ENCODE peak calls at places on chromosome 16, in four cellular contexts. U is keratinocyte, D is endothelial cell of umbilical vein, E is IMR-90. W is an unnamed sample. For H3K9me1, the result is how much of the 10 kb centered on the place peaks cover.

GRCh38 chr16:10619271-10619849 is 39.0 kb upstream of the EMP2 start:
- DNase-seq in U (no peak), D (no peak), E (no peak), W (peak)

GRCh38 chr16:11685844-11686618 is 17.8 kb downstream of the SNN start:
- DNase-seq in E (peak), U (no peak), D (no peak), W (no peak)

GRCh38 chr16:55155815-55156214 is 168.2 kb upstream of the IRX6 start:
- DNase-seq in D (no peak), U (no peak), E (no peak), W (peak)

GRCh38 chr16:72508196-72508595 is 336.2 kb upstream of the PMFBP1 start:
- DNase-seq in E (peak), D (no peak), U (no peak), W (no peak)

GRCh38 chr16:85173981-85174751 is 61.9 kb upstream of the CIBAR2 start:
- DNase-seq in U (no peak), E (peak), D (peak), W (no peak)

GRCh38 chr16:52114414-52114813 is 432.5 kb downstream of the TOX3 start:
- DNase-seq in U (no peak), E (no peak), D (no peak), W (no peak)

GRCh38 chr16:30777591-30778297 is 9.3 kb downstream of the ZNF629 start:
- DNase-seq in E (no peak), D (no peak), U (no peak), W (no peak)

GRCh38 chr16:29680180-29680598 is 1.2 kb downstream of the QPRT start:
- DNase-seq in E (no peak), D (no peak), U (no peak), W (no peak)

GRCh38 chr16:67673712-67674580 is 7.3 kb downstream of the C16orf86 start:
- DNase-seq in U (no peak), E (no peak), D (peak), W (no peak)

GRCh38 chr16:67783353-67783725 is 23.0 kb downstream of the RANBP10 start:
- DNase-seq in U (no peak), D (no peak), E (no peak), W (no peak)

GRCh38 chr16:70638814-70639792 is 7.3 kb upstream of the IL34 start:
- DNase-seq in U (no peak), E (peak), D (no peak), W (no peak)

GRCh38 chr16:46748775-46749705 is 896 bp upstream of the MYLK3 start:
- DNase-seq in D (no peak), E (no peak), U (no peak), W (peak)

GRCh38 chr16:86377251-86378022 is 132.9 kb upstream of the FOXF1 start:
- DNase-seq in E (no peak), U (no peak), D (no peak), W (no peak)

GRCh38 chr16:72493681-72494415 is 321.9 kb upstream of the PMFBP1 start:
- DNase-seq in D (no peak), E (peak), U (no peak), W (no peak)

GRCh38 chr16:68936729-68937631 is 93.6 kb downstream of the TANGO6 start:
- DNase-seq in D (peak), U (peak), E (peak), W (no peak)

GRCh38 chr16:46859719-46860152 is 24.4 kb upstream of the GPT2 start:
- DNase-seq in D (peak), E (peak), U (peak), W (no peak)

GRCh38 chr16:73546351-73546845 is 498.5 kb upstream of the ZFHX3 start:
- DNase-seq in U (no peak), E (no peak), D (no peak), W (no peak)

DNA sequence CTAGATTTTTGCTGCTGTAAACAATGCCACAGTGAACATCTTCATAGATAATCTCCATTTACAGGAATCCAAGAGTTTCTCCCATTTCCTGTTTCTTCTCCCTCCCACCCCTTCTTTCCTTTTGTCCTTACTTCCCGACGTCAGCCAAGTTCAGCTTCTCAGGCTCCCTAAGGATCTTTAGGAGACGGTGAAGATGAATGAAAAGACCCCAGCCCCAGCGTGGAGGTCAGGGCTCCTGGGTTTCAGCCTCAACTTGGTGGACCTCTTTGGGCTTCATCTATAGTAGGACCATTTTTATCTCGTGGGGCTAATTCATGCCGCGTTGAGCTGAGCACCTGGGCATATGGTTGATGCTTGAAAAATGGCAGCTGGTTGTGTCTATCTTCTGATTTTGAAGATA is 32.1 kb downstream of the CMIP start:
- DNase-seq in U (no peak), D (no peak), E (no peak), W (no peak)
- H3K9me1 ChIP-seq in U (under half), D (under half), E (under half), W (under half)

GRCh38 chr16:9351841-9352434 is 260.5 kb downstream of the HAPSTR1 start:
- DNase-seq in U (no peak), E (no peak), D (no peak), W (no peak)

GRCh38 chr16:9345046-9345445 is 253.6 kb downstream of the HAPSTR1 start:
- DNase-seq in U (no peak), E (no peak), D (no peak), W (no peak)

GRCh38 chr16:9345889-9346288 is 254.4 kb downstream of the HAPSTR1 start:
- DNase-seq in E (no peak), D (no peak), U (no peak), W (no peak)

GRCh38 chr16:9351440-9351839 is 260.0 kb downstream of the HAPSTR1 start:
- DNase-seq in U (no peak), D (no peak), E (no peak), W (no peak)

GRCh38 chr16:9348912-9349311 is 257.5 kb downstream of the HAPSTR1 start:
- DNase-seq in U (no peak), E (no peak), D (no peak), W (no peak)
- H3K9me1 ChIP-seq in U (under half), E (under half), D (under half), W (under half)

GRCh38 chr16:57166951-57167350 is 18.9 kb downstream of the PSME3IP1 start:
- DNase-seq in E (peak), D (no peak), U (no peak), W (no peak)

GRCh38 chr16:57165923-57166322 is 19.9 kb downstream of the PSME3IP1 start:
- DNase-seq in E (peak), U (no peak), D (no peak), W (no peak)

GRCh38 chr16:57167537-57167936 is 18.3 kb downstream of the PSME3IP1 start:
- DNase-seq in E (no peak), D (no peak), U (no peak), W (no peak)

GRCh38 chr16:57169327-57169726 is 16.5 kb downstream of the PSME3IP1 start:
- DNase-seq in U (no peak), E (peak), D (no peak), W (no peak)

DNA sequence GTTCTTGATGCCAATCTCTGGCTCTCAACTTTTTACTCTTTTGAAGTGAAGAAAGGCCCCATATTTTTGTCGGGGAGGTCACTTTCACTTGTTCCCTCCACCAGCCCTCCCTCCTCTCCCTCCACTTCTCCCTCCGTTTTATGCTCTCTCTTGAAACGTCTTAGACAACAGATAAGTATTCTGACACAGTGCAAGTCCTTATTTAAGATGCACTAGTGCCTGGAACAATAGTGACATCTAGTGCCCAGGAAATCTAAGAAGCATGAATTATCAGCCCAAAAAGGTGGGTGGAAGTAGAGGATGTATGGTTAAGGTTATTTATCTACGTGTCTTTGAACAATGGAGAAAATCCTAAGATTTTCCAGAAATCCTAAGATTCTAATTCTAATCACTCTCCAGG is 17.9 kb downstream of the PSME3IP1 start:
- DNase-seq in U (no peak), E (peak), D (peak), W (no peak)
- H3K9me1 ChIP-seq in U (under half), E (under half), D (under half), W (under half)

GRCh38 chr16:77277141-77277540 is 77.9 kb downstream of the SYCE1L start:
- DNase-seq in D (no peak), E (no peak), U (no peak), W (no peak)
- H3K9me1 ChIP-seq in D (under half), E (under half), U (under half), W (under half)

W was measured in K562.